ENCODE peak calls at places on chromosomes 6 and 20, in nine cellular contexts. K, B, Q, F, O, E, I, C and S are unnamed samples.

GRCh38 chr6:41371992-41372525 is 36.7 kb downstream of the NCR2 start:
- DNase-seq in K (peak; percentile 57), B (no peak), Q (peak; percentile 46), F (no peak), O (no peak), E (no peak), I (no peak), C (no peak), S (no peak)

GRCh38 chr6:43074847-43075741 is 1.0 kb upstream of the PTK7 start:
- DNase-seq in K (no peak), B (no peak), Q (no peak), F (no peak), O (no peak), E (no peak), I (no peak), C (no peak), S (no peak)

GRCh38 chr6:159906400-159906799 is 15.6 kb downstream of the MAS1 start:
- DNase-seq in K (no peak), B (no peak), Q (no peak), F (no peak), O (no peak), E (no peak), I (no peak), C (no peak), S (no peak)

GRCh38 chr6:101083533-101084172 is 202.5 kb upstream of the ASCC3 start:
- DNase-seq in K (peak; percentile 3), B (peak; percentile 92), Q (no peak), F (no peak), O (no peak), E (no peak), I (no peak), C (no peak), S (no peak)

GRCh38 chr20:57902478-57902877 is 192.7 kb upstream of the PMEPA1 start:
- DNase-seq in K (no peak), B (peak; percentile 92), Q (no peak), F (no peak), O (no peak), E (no peak), I (no peak), C (no peak), S (no peak)

GRCh38 chr6:168314948-168315347 is 4.6 kb downstream of the DACT2 start:
- DNase-seq in K (peak; percentile 54), B (no peak), Q (no peak), F (no peak), O (peak; percentile 51), E (no peak), I (no peak), C (no peak), S (no peak)

GRCh38 chr6:28907394-28907793 is 16.4 kb downstream of the TRIM27 start:
- DNase-seq in K (no peak), B (peak; percentile 33), Q (no peak), F (no peak), O (no peak), E (no peak), I (no peak), C (no peak), S (no peak)

GRCh38 chr20:37439223-37439933 is 81.7 kb upstream of the NNAT start:
- DNase-seq in K (no peak), B (no peak), Q (no peak), F (no peak), O (no peak), E (no peak), I (no peak), C (no peak), S (peak; percentile 25)

GRCh38 chr6:168225471-168225901 is 94.1 kb downstream of the DACT2 start:
- DNase-seq in K (peak; percentile 42), B (no peak), Q (no peak), F (no peak), O (no peak), E (no peak), I (peak; percentile 39), C (no peak), S (peak; percentile 47)

GRCh38 chr20:53019464-53019863 is 47.3 kb downstream of the TSHZ2 start:
- DNase-seq in K (no peak), B (no peak), Q (no peak), F (no peak), O (no peak), E (no peak), I (no peak), C (no peak), S (no peak)

GRCh38 chr6:100228437-100229424 is 234.7 kb upstream of the MCHR2 start:
- DNase-seq in K (peak; percentile 95), B (peak; percentile 78), Q (peak; percentile 75), F (peak; percentile 86), O (peak; percentile 64), E (peak; percentile 74), I (peak; percentile 77), C (peak; percentile 62), S (peak; percentile 80)

GRCh38 chr6:28446818-28447511 is 3.7 kb upstream of the ZSCAN23 start:
- DNase-seq in K (peak; percentile 79), B (no peak), Q (no peak), F (peak; percentile 8), O (no peak), E (no peak), I (no peak), C (no peak), S (no peak)

GRCh38 chr6:3908223-3908622 is 59.0 kb downstream of the FAM50B start:
- DNase-seq in K (no peak), B (no peak), Q (no peak), F (no peak), O (no peak), E (no peak), I (no peak), C (no peak), S (no peak)

DNA sequence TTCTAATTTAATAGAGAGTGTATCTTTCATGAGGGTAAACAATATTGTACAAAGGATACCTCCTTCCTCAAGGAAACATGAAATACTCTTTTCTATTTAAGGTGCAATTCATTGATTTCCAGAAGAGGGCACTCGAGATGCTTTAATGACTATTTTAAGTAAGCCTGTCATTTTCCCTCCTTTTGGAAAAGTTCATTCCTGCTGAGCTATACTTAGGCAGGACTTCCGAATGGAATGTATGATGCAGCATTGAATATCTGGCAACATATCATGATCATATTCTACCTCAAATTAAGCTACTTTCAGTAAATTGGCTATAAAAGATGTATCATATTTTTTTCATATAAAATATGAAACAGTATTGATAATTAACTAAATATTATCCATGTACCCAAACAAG is 5.0 kb downstream of the DST start:
- DNase-seq in K (peak; percentile 65), B (peak; percentile 87), Q (no peak), F (peak; percentile 83), O (no peak), E (no peak), I (no peak), C (no peak), S (no peak)
- H3K27ac ChIP-seq in K (no peak overlapping the region), B (no peak overlapping the region), Q (no peak overlapping the region), F (no peak overlapping the region), O (no peak overlapping the region), E (no peak overlapping the region), I (peak overlapping the region; percentile 48), C (no peak overlapping the region), S (no peak overlapping the region)

DNA sequence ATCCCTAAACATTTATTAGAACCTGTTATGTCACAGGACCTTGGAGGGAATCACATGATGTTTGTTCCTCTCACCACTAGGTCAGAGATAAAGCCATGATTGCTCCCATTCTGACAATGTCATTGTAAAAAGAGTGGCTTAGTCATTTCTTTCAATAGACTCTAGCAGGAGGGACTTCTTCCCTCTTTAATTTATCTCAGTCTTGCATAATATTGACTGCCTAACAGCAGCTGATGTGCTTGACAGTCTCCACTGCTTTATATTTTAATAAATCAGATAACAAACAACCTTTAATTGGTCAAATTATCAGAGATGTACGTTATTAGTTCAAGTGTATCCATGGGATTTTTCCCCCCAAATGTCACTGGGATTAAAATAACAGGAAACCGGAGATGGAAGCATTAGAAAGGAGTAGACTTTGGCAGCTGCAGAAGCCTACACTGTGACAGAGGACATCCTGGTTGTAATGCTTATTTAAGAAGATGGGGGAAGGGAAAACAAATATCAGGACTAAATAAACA is 39.6 kb downstream of the LAMA4 start:
- DNase-seq in K (no peak), B (peak; percentile 84), Q (no peak), F (peak; percentile 82), O (no peak), E (no peak), I (no peak), C (no peak), S (no peak)
- H3K4me1 ChIP-seq in K (no peaks in the 10 kb centered on the region), B (peaks cover 39% of the 10 kb centered on the region), Q (peaks cover 15% of the 10 kb centered on the region), F (peaks cover 67% of the 10 kb centered on the region), O (no peaks in the 10 kb centered on the region), E (no peaks in the 10 kb centered on the region), I (no peaks in the 10 kb centered on the region), C (peaks cover 10% of the 10 kb centered on the region), S (no peaks in the 10 kb centered on the region)

GRCh38 chr6:11593096-11593495 is 55.5 kb downstream of the TMEM170B start:
- DNase-seq in K (no peak), B (no peak), Q (no peak), F (no peak), O (no peak), E (no peak), I (no peak), C (no peak), S (no peak)

GRCh38 chr6:11592289-11592906 is 54.8 kb downstream of the TMEM170B start:
- DNase-seq in K (no peak), B (no peak), Q (no peak), F (no peak), O (no peak), E (no peak), I (no peak), C (no peak), S (no peak)

GRCh38 chr6:11596640-11597237 is 59.2 kb downstream of the TMEM170B start:
- DNase-seq in K (no peak), B (no peak), Q (no peak), F (no peak), O (no peak), E (no peak), I (no peak), C (no peak), S (no peak)

GRCh38 chr6:11598687-11599086 is 61.1 kb downstream of the TMEM170B start:
- DNase-seq in K (no peak), B (no peak), Q (no peak), F (no peak), O (no peak), E (no peak), I (no peak), C (no peak), S (no peak)

GRCh38 chr6:11595903-11596302 is 58.4 kb downstream of the TMEM170B start:
- DNase-seq in K (peak; percentile 31), B (peak; percentile 52), Q (no peak), F (peak; percentile 19), O (no peak), E (no peak), I (no peak), C (no peak), S (no peak)
- TF ChIP-seq CTCF in K (peak; percentile 35), B (peak; percentile 48), Q (no peak), F (peak; percentile 13), O (no peak), E (no peak), I (no peak), C (no peak), S (no peak)

GRCh38 chr6:17392978-17393334 is 439 bp upstream of the CAP2 start:
- DNase-seq in K (no peak), B (peak; percentile 7), Q (no peak), F (no peak), O (no peak), E (no peak), I (no peak), C (no peak), S (no peak)
- H3K27ac ChIP-seq in K (no peak overlapping the region), B (peak overlapping the region; percentile 39), Q (no peak overlapping the region), F (no peak overlapping the region), O (peak overlapping the region; percentile 96), E (peak overlapping the region; percentile 61), I (peak overlapping the region; percentile 89), C (peak overlapping the region; percentile 90), S (no peak overlapping the region)